ENCODE peak calls at places on chromosomes 12 and 14, in seven cellular contexts. Y is thyroid gland, R is spleen, L is stomach, D is endothelial cell of umbilical vein, U is testis, T is A549. Z is an unnamed sample.

GRCh38 chr12:1744932-1745331 is 54.1 kb downstream of the ADIPOR2 start:
- DNase-seq in Y (no peak), R (no peak), L (no peak), D (no peak), U (no peak), T (no peak), Z (no peak)

GRCh38 chr14:105144666-105145380 is 23.8 kb downstream of the JAG2 start:
- DNase-seq in Y (no peak), R (peak; percentile 68), L (no peak), D (no peak), U (no peak), T (no peak), Z (peak; percentile 4)

GRCh38 chr12:29961231-29961630 is 177.5 kb upstream of the TMTC1 start:
- DNase-seq in Y (no peak), R (no peak), L (no peak), D (no peak), U (no peak), T (no peak), Z (no peak)

GRCh38 chr12:71503579-71504470 is 64.2 kb downstream of the LGR5 start:
- DNase-seq in Y (no peak), R (no peak), L (no peak), D (no peak), U (no peak), T (no peak), Z (no peak)

GRCh38 chr14:79645753-79646362 is 565.4 kb downstream of the DIO2 start:
- DNase-seq in Y (no peak), R (no peak), L (no peak), D (no peak), U (no peak), T (no peak), Z (no peak)

GRCh38 chr14:77212933-77213656 is 31.5 kb downstream of the TMEM63C start:
- DNase-seq in Y (peak; percentile 58), R (no peak), L (peak; percentile 51), D (no peak), U (peak; percentile 60), T (peak; percentile 45), Z (peak; percentile 55)

GRCh38 chr12:110171186-110171538 is 47.0 kb downstream of the IFT81 start:
- DNase-seq in Y (no peak), R (no peak), L (no peak), D (no peak), U (no peak), T (no peak), Z (no peak)

GRCh38 chr12:112971248-112971647 is 7.1 kb upstream of the OAS2 start:
- DNase-seq in Y (no peak), R (no peak), L (no peak), D (peak; percentile 38), U (no peak), T (no peak), Z (no peak)

GRCh38 chr12:122956028-122956427 is 10.2 kb downstream of the ABCB9 start:
- DNase-seq in Y (no peak), R (no peak), L (no peak), D (no peak), U (no peak), T (no peak), Z (no peak)

GRCh38 chr12:95215925-95216324 is 1.3 kb downstream of the FGD6 start:
- DNase-seq in Y (no peak), R (no peak), L (no peak), D (peak; percentile 78), U (no peak), T (peak; percentile 51), Z (no peak)

GRCh38 chr14:66507181-66507721 is 696 bp upstream of the GPHN start:
- DNase-seq in Y (no peak), R (no peak), L (no peak), D (no peak), U (no peak), T (no peak), Z (no peak)

GRCh38 chr12:53659011-53659551 is 16.8 kb downstream of the ATP5MC2 start:
- DNase-seq in Y (peak; percentile 61), R (no peak), L (peak; percentile 76), D (peak; percentile 90), U (peak; percentile 77), T (peak; percentile 81), Z (peak; percentile 67)

GRCh38 chr12:111616177-111616623 is 17.1 kb upstream of the ATXN2 start:
- DNase-seq in Y (no peak), R (peak; percentile 10), L (no peak), D (no peak), U (no peak), T (no peak), Z (peak; percentile 12)

GRCh38 chr12:132230381-132230780 is 86.1 kb downstream of the NOC4L start:
- DNase-seq in Y (no peak), R (peak; percentile 47), L (no peak), D (no peak), U (no peak), T (no peak), Z (no peak)

GRCh38 chr12:30000401-30000800 is 216.7 kb upstream of the TMTC1 start:
- DNase-seq in Y (no peak), R (no peak), L (no peak), D (no peak), U (no peak), T (no peak), Z (no peak)

GRCh38 chr12:66044731-66045130 is 85.8 kb downstream of the LLPH start:
- DNase-seq in Y (no peak), R (no peak), L (no peak), D (no peak), U (no peak), T (peak; percentile 25), Z (no peak)

GRCh38 chr14:60753264-60754126 is 18.9 kb downstream of the MNAT1 start:
- DNase-seq in Y (no peak), R (no peak), L (no peak), D (no peak), U (no peak), T (no peak), Z (peak; percentile 8)

GRCh38 chr12:47946413-47947107 is 16.8 kb upstream of the TMEM106C start:
- DNase-seq in Y (no peak), R (no peak), L (no peak), D (no peak), U (no peak), T (no peak), Z (no peak)

GRCh38 chr14:71262466-71262865 is 355.2 kb downstream of the PCNX1 start:
- DNase-seq in Y (no peak), R (no peak), L (no peak), D (no peak), U (no peak), T (no peak), Z (no peak)

GRCh38 chr14:77025744-77026165 is 2.8 kb downstream of the IRF2BPL start:
- DNase-seq in Y (peak; percentile 47), R (peak; percentile 84), L (no peak), D (peak; percentile 35), U (no peak), T (peak; percentile 50), Z (no peak)

GRCh38 chr14:77133718-77134338 is 7.8 kb downstream of the ZDHHC22 start:
- DNase-seq in Y (peak; percentile 74), R (peak; percentile 74), L (no peak), D (peak; percentile 61), U (peak; percentile 74), T (peak; percentile 49), Z (peak; percentile 50)

GRCh38 chr12:49951411-49952105 is 1.0 kb downstream of the AQP2 start:
- DNase-seq in Y (no peak), R (peak; percentile 56), L (no peak), D (no peak), U (no peak), T (no peak), Z (no peak)

GRCh38 chr14:66005899-66006434 is 480.2 kb upstream of the CCDC196 start:
- DNase-seq in Y (no peak), R (no peak), L (no peak), D (no peak), U (no peak), T (no peak), Z (no peak)

GRCh38 chr14:91009501-91010152 is 50.8 kb downstream of the RPS6KA5 start:
- DNase-seq in Y (no peak), R (no peak), L (no peak), D (no peak), U (no peak), T (no peak), Z (no peak)

GRCh38 chr12:123761841-123762714 is at the start of gene DNAH10:
- DNase-seq in Y (peak; percentile 16), R (peak; percentile 87), L (no peak), D (peak; percentile 32), U (peak; percentile 37), T (no peak), Z (peak; percentile 30)

GRCh38 chr14:46550836-46551235 is 100.7 kb downstream of the RPL10L start:
- DNase-seq in Y (no peak), R (no peak), L (no peak), D (no peak), U (no peak), T (no peak), Z (no peak)

GRCh38 chr12:49264466-49264872 is 413 bp upstream of the TUBA1C start:
- DNase-seq in Y (no peak), R (peak; percentile 91), L (peak; percentile 55), D (no peak), U (no peak), T (no peak), Z (no peak)

GRCh38 chr12:18861287-18861858 is 123.5 kb downstream of the CAPZA3 start:
- DNase-seq in Y (no peak), R (no peak), L (no peak), D (peak; percentile 60), U (no peak), T (peak; percentile 46), Z (no peak)

GRCh38 chr12:96177013-96177412 is 17.2 kb upstream of the ELK3 start:
- DNase-seq in Y (no peak), R (no peak), L (no peak), D (peak; percentile 91), U (no peak), T (no peak), Z (no peak)

GRCh38 chr12:21773263-21773741 is 1.2 kb downstream of the KCNJ8 start:
- DNase-seq in Y (peak; percentile 72), R (no peak), L (no peak), D (no peak), U (peak; percentile 37), T (peak; percentile 56), Z (peak; percentile 34)

GRCh38 chr12:104477812-104478388 is 21.2 kb downstream of the CHST11 start:
- DNase-seq in Y (no peak), R (no peak), L (no peak), D (no peak), U (no peak), T (no peak), Z (no peak)
- TF ChIP-seq POLR2A in Y (no peak), R (no peak), L (no peak), D (no peak), U (no peak), T (no peak), Z (no peak)

GRCh38 chr12:15669256-15669948 is 119.8 kb downstream of the EPS8 start:
- DNase-seq in Y (no peak), R (no peak), L (no peak), D (no peak), U (no peak), T (no peak), Z (no peak)
- TF ChIP-seq POLR2A in Y (no peak), R (no peak), L (no peak), D (no peak), U (no peak), T (no peak), Z (no peak)

GRCh38 chr12:52032797-52033505 is 18.3 kb upstream of the NR4A1 start:
- DNase-seq in Y (peak; percentile 99), R (peak; percentile 98), L (peak; percentile 98), D (peak; percentile 98), U (peak; percentile 99), T (peak; percentile 97), Z (peak; percentile 98)
- TF ChIP-seq POLR2A in Y (no peak), R (no peak), L (peak; percentile 60), D (peak; percentile 26), U (peak; percentile 54), T (peak; percentile 11), Z (peak; percentile 74)

GRCh38 chr12:55974308-55974724 is 438 bp downstream of the RAB5B start:
- DNase-seq in Y (peak; percentile 63), R (no peak), L (peak; percentile 54), D (peak; percentile 47), U (peak; percentile 43), T (peak; percentile 56), Z (peak; percentile 66)
- TF ChIP-seq POLR2A in Y (no peak), R (no peak), L (no peak), D (no peak), U (no peak), T (no peak), Z (no peak)

Z was measured in transverse colon.